ENCODE peak calls at places on chromosomes 4 and X, in five cellular contexts. One of them, this sample, is unnamed.

GRCh38 chr4:101169044-101170014 is 178.0 kb downstream of the PPP3CA start:
- DNase-seq in neural progenitor cell: peak; percentile 88
- DNase-seq in transverse colon: peak; percentile 72
- DNase-seq in sigmoid colon: peak; percentile 69
- DNase-seq in AG04450: no peak
- DNase-seq in this sample: peak; percentile 71

GRCh38 chr4:159946983-159947645 is 844.2 kb downstream of the RAPGEF2 start:
- DNase-seq in sigmoid colon: no peak
- DNase-seq in neural progenitor cell: peak; percentile 75
- DNase-seq in AG04450: no peak
- DNase-seq in transverse colon: no peak
- DNase-seq in this sample: no peak

GRCh38 chrX:95058815-95059214 is 1384.8 kb downstream of the FAM133A start:
- DNase-seq in AG04450: peak; percentile 13
- DNase-seq in transverse colon: no peak
- DNase-seq in sigmoid colon: no peak
- DNase-seq in neural progenitor cell: no peak
- DNase-seq in this sample: no peak

GRCh38 chr4:149716728-149717127 is 98.9 kb downstream of the IQCM start:
- DNase-seq in neural progenitor cell: no peak
- DNase-seq in AG04450: no peak
- DNase-seq in transverse colon: no peak
- DNase-seq in sigmoid colon: no peak
- DNase-seq in this sample: no peak

GRCh38 chr4:74931386-74931785 is 1.5 kb upstream of the PARM1 start:
- DNase-seq in AG04450: no peak
- DNase-seq in transverse colon: no peak
- DNase-seq in neural progenitor cell: no peak
- DNase-seq in sigmoid colon: no peak
- DNase-seq in this sample: no peak

GRCh38 chr4:8537041-8537461 is 43.1 kb upstream of the GPR78 start:
- DNase-seq in sigmoid colon: peak; percentile 85
- DNase-seq in neural progenitor cell: no peak
- DNase-seq in transverse colon: peak; percentile 72
- DNase-seq in AG04450: peak; percentile 76
- DNase-seq in this sample: no peak

GRCh38 chrX:8404443-8404842 is 60.2 kb upstream of the VCX3B start:
- DNase-seq in AG04450: no peak
- DNase-seq in neural progenitor cell: peak; percentile 60
- DNase-seq in transverse colon: no peak
- DNase-seq in sigmoid colon: no peak
- DNase-seq in this sample: no peak

GRCh38 chr4:56684320-56684719 is 3.2 kb upstream of the HOPX start:
- DNase-seq in AG04450: no peak
- DNase-seq in transverse colon: no peak
- DNase-seq in sigmoid colon: no peak
- DNase-seq in neural progenitor cell: no peak
- DNase-seq in this sample: no peak

GRCh38 chr4:8209176-8209874 is 10.2 kb downstream of the SH3TC1 start:
- DNase-seq in neural progenitor cell: peak; percentile 34
- DNase-seq in AG04450: no peak
- DNase-seq in transverse colon: no peak
- DNase-seq in sigmoid colon: no peak
- DNase-seq in this sample: no peak

GRCh38 chr4:26804876-26805275 is 55.8 kb upstream of the STIM2 start:
- DNase-seq in sigmoid colon: no peak
- DNase-seq in neural progenitor cell: no peak
- DNase-seq in AG04450: no peak
- DNase-seq in transverse colon: no peak
- DNase-seq in this sample: no peak

GRCh38 chr4:11847161-11847560 is 418.5 kb upstream of the HS3ST1 start:
- DNase-seq in neural progenitor cell: no peak
- DNase-seq in transverse colon: no peak
- DNase-seq in AG04450: no peak
- DNase-seq in sigmoid colon: no peak
- DNase-seq in this sample: no peak

GRCh38 chr4:189615217-189615663 is 325.4 kb upstream of the FRG1 start:
- DNase-seq in sigmoid colon: no peak
- DNase-seq in neural progenitor cell: no peak
- DNase-seq in AG04450: no peak
- DNase-seq in transverse colon: no peak
- DNase-seq in this sample: no peak

GRCh38 chrX:23364416-23364815 is 29.8 kb downstream of the PTCHD1 start:
- DNase-seq in neural progenitor cell: no peak
- DNase-seq in AG04450: no peak
- DNase-seq in transverse colon: no peak
- DNase-seq in sigmoid colon: no peak
- DNase-seq in this sample: no peak

GRCh38 chrX:50458483-50458882 is 12.1 kb downstream of the DGKK start:
- DNase-seq in AG04450: no peak
- DNase-seq in neural progenitor cell: no peak
- DNase-seq in sigmoid colon: no peak
- DNase-seq in transverse colon: no peak
- DNase-seq in this sample: no peak

GRCh38 chr4:6942238-6942800 is 32.7 kb downstream of the TBC1D14 start:
- DNase-seq in sigmoid colon: no peak
- DNase-seq in neural progenitor cell: no peak
- DNase-seq in AG04450: peak; percentile 94
- DNase-seq in transverse colon: no peak
- DNase-seq in this sample: no peak

GRCh38 chr4:121998024-121998423 is 46.2 kb upstream of the TRPC3 start:
- DNase-seq in sigmoid colon: no peak
- DNase-seq in transverse colon: no peak
- DNase-seq in AG04450: no peak
- DNase-seq in neural progenitor cell: peak; percentile 13
- DNase-seq in this sample: no peak

GRCh38 chr4:146165840-146166239 is 9.7 kb upstream of the LSM6 start:
- DNase-seq in transverse colon: no peak
- DNase-seq in AG04450: peak; percentile 34
- DNase-seq in neural progenitor cell: no peak
- DNase-seq in sigmoid colon: no peak
- DNase-seq in this sample: no peak

GRCh38 chr4:112214397-112215264 is 17.0 kb upstream of the AP1AR start:
- DNase-seq in transverse colon: no peak
- DNase-seq in AG04450: no peak
- DNase-seq in sigmoid colon: no peak
- DNase-seq in neural progenitor cell: no peak
- DNase-seq in this sample: no peak

GRCh38 chr4:159516556-159516955 is 413.7 kb downstream of the RAPGEF2 start:
- DNase-seq in sigmoid colon: no peak
- DNase-seq in transverse colon: no peak
- DNase-seq in AG04450: no peak
- DNase-seq in neural progenitor cell: no peak
- DNase-seq in this sample: no peak

GRCh38 chr4:80215449-80216052 is 18.2 kb downstream of the PRDM8 start:
- DNase-seq in transverse colon: no peak
- DNase-seq in sigmoid colon: no peak
- DNase-seq in neural progenitor cell: no peak
- DNase-seq in AG04450: no peak
- DNase-seq in this sample: no peak

GRCh38 chr4:3295837-3296624 is 3.2 kb downstream of the RGS12 start:
- DNase-seq in sigmoid colon: no peak
- DNase-seq in neural progenitor cell: no peak
- DNase-seq in AG04450: no peak
- DNase-seq in transverse colon: no peak
- DNase-seq in this sample: no peak

GRCh38 chr4:7721984-7722551 is 217.6 kb downstream of the AFAP1 start:
- DNase-seq in neural progenitor cell: no peak
- DNase-seq in AG04450: no peak
- DNase-seq in sigmoid colon: no peak
- DNase-seq in transverse colon: no peak
- DNase-seq in this sample: no peak

GRCh38 chr4:106422766-106423165 is 54.2 kb upstream of the GIMD1 start:
- DNase-seq in AG04450: no peak
- DNase-seq in transverse colon: no peak
- DNase-seq in sigmoid colon: no peak
- DNase-seq in neural progenitor cell: no peak
- DNase-seq in this sample: no peak

GRCh38 chr4:16767251-16767650 is 131.2 kb downstream of the LDB2 start:
- DNase-seq in AG04450: no peak
- DNase-seq in transverse colon: no peak
- DNase-seq in neural progenitor cell: no peak
- DNase-seq in sigmoid colon: no peak
- DNase-seq in this sample: no peak

GRCh38 chr4:100257567-100257966 is 67.3 kb upstream of the DDIT4L start:
- DNase-seq in transverse colon: no peak
- DNase-seq in AG04450: no peak
- DNase-seq in sigmoid colon: no peak
- DNase-seq in neural progenitor cell: no peak
- DNase-seq in this sample: no peak

GRCh38 chr4:113446019-113446418 is 315.5 kb downstream of the CAMK2D start:
- DNase-seq in transverse colon: no peak
- DNase-seq in neural progenitor cell: peak; percentile 31
- DNase-seq in sigmoid colon: no peak
- DNase-seq in AG04450: no peak
- DNase-seq in this sample: no peak

GRCh38 chr4:162939086-162939485 is 227.6 kb downstream of the NAF1 start:
- DNase-seq in transverse colon: no peak
- DNase-seq in neural progenitor cell: no peak
- DNase-seq in AG04450: no peak
- DNase-seq in sigmoid colon: no peak
- DNase-seq in this sample: no peak

GRCh38 chr4:162943263-162943662 is 223.4 kb downstream of the NAF1 start:
- DNase-seq in neural progenitor cell: no peak
- DNase-seq in transverse colon: no peak
- DNase-seq in sigmoid colon: no peak
- DNase-seq in AG04450: no peak
- DNase-seq in this sample: no peak
- TF ChIP-seq CTCF in neural progenitor cell: peak; percentile 33
- TF ChIP-seq CTCF in transverse colon: no peak
- TF ChIP-seq CTCF in sigmoid colon: no peak
- TF ChIP-seq CTCF in AG04450: no peak
- TF ChIP-seq CTCF in this sample: peak; percentile 29

GRCh38 chr4:185931986-185932385 is 120.0 kb upstream of the SORBS2 start:
- DNase-seq in AG04450: no peak
- DNase-seq in sigmoid colon: no peak
- DNase-seq in transverse colon: no peak
- DNase-seq in neural progenitor cell: no peak
- DNase-seq in this sample: no peak

GRCh38 chr4:185928761-185929455 is 116.9 kb upstream of the SORBS2 start:
- DNase-seq in transverse colon: no peak
- DNase-seq in sigmoid colon: no peak
- DNase-seq in AG04450: no peak
- DNase-seq in neural progenitor cell: no peak
- DNase-seq in this sample: no peak

GRCh38 chr4:185932491-185932890 is 120.5 kb upstream of the SORBS2 start:
- DNase-seq in sigmoid colon: no peak
- DNase-seq in neural progenitor cell: peak; percentile 47
- DNase-seq in AG04450: no peak
- DNase-seq in transverse colon: no peak
- DNase-seq in this sample: no peak

GRCh38 chr4:185933078-185933581 is 121.1 kb upstream of the SORBS2 start:
- DNase-seq in transverse colon: no peak
- DNase-seq in sigmoid colon: no peak
- DNase-seq in neural progenitor cell: no peak
- DNase-seq in AG04450: no peak
- DNase-seq in this sample: no peak

GRCh38 chr4:185931375-185931774 is 119.4 kb upstream of the SORBS2 start:
- DNase-seq in transverse colon: no peak
- DNase-seq in sigmoid colon: no peak
- DNase-seq in AG04450: no peak
- DNase-seq in neural progenitor cell: no peak
- DNase-seq in this sample: no peak
- TF ChIP-seq CTCF in transverse colon: no peak
- TF ChIP-seq CTCF in sigmoid colon: no peak
- TF ChIP-seq CTCF in AG04450: no peak
- TF ChIP-seq CTCF in neural progenitor cell: no peak
- TF ChIP-seq CTCF in this sample: no peak

GRCh38 chr4:156971623-156972369 is at the start of gene PDGFC:
- DNase-seq in sigmoid colon: peak; percentile 91
- DNase-seq in AG04450: no peak
- DNase-seq in transverse colon: peak; percentile 67
- DNase-seq in neural progenitor cell: peak; percentile 92
- DNase-seq in this sample: peak; percentile 63
- TF ChIP-seq CTCF in sigmoid colon: peak; percentile 6
- TF ChIP-seq CTCF in AG04450: peak; percentile 44
- TF ChIP-seq CTCF in transverse colon: peak; percentile 40
- TF ChIP-seq CTCF in neural progenitor cell: peak; percentile 57
- TF ChIP-seq CTCF in this sample: no peak

GRCh38 chr4:185286571-185286970 is 77.2 kb downstream of the SNX25 start:
- DNase-seq in neural progenitor cell: no peak
- DNase-seq in AG04450: no peak
- DNase-seq in sigmoid colon: no peak
- DNase-seq in transverse colon: no peak
- DNase-seq in this sample: no peak

GRCh38 chr4:185285632-185286393 is 76.4 kb downstream of the SNX25 start:
- DNase-seq in sigmoid colon: no peak
- DNase-seq in transverse colon: no peak
- DNase-seq in neural progenitor cell: no peak
- DNase-seq in AG04450: no peak
- DNase-seq in this sample: no peak

GRCh38 chr4:185283723-185284122 is 74.3 kb downstream of the SNX25 start:
- DNase-seq in neural progenitor cell: no peak
- DNase-seq in transverse colon: no peak
- DNase-seq in sigmoid colon: no peak
- DNase-seq in AG04450: no peak
- DNase-seq in this sample: no peak

GRCh38 chr4:185280608-185281007 is 71.2 kb downstream of the SNX25 start:
- DNase-seq in transverse colon: no peak
- DNase-seq in AG04450: no peak
- DNase-seq in neural progenitor cell: no peak
- DNase-seq in sigmoid colon: no peak
- DNase-seq in this sample: no peak

GRCh38 chr4:185282968-185283367 is 73.6 kb downstream of the SNX25 start:
- DNase-seq in AG04450: no peak
- DNase-seq in transverse colon: no peak
- DNase-seq in sigmoid colon: no peak
- DNase-seq in neural progenitor cell: peak; percentile 42
- DNase-seq in this sample: no peak
- TF ChIP-seq CTCF in AG04450: no peak
- TF ChIP-seq CTCF in transverse colon: no peak
- TF ChIP-seq CTCF in sigmoid colon: no peak
- TF ChIP-seq CTCF in neural progenitor cell: no peak
- TF ChIP-seq CTCF in this sample: no peak

DNA sequence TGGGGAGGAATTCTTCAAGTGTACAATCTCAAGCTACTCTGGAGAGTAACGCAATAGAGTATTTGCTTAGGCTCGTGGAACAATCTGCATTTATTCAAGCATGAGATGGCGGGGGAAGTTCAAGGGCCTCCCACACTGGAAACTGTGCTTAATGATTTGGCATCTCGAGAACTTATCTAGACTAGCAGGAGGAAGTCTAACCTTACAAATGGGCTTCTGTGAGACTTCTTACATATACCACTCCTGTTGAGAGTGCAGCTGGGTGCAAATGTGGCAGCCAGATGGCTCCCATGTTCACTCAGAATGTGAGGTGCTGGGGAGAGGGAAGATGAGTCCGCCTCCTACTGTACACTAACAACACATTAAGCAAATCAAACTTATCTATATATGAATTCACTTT is 29.3 kb upstream of the PTPN13 start:
- DNase-seq in neural progenitor cell: no peak
- DNase-seq in sigmoid colon: no peak
- DNase-seq in transverse colon: no peak
- DNase-seq in AG04450: no peak
- DNase-seq in this sample: peak; percentile 27
- TF ChIP-seq CTCF in neural progenitor cell: no peak
- TF ChIP-seq CTCF in sigmoid colon: no peak
- TF ChIP-seq CTCF in transverse colon: no peak
- TF ChIP-seq CTCF in AG04450: no peak
- TF ChIP-seq CTCF in this sample: no peak

This sample was measured in glutamatergic neuron.